ENCODE peak calls at places on chromosomes 16 and 17, in ten cellular contexts. H, X, Z, A, N, F, L, D, Y and I are unnamed samples.

GRCh38 chr17:2062571-2063183 is 7.8 kb downstream of the HIC1 start:
- DNase-seq in A (no peak), H (no peak), L (no peak), N (no peak), Y (no peak), Z (peak), F (no peak), D (no peak), X (no peak), I (no peak)

GRCh38 chr16:83967838-83968482 is at the start of gene NECAB2:
- DNase-seq in A (no peak), Z (peak), H (peak), F (no peak), N (no peak), X (peak), L (no peak), D (peak), Y (no peak), I (peak)

GRCh38 chr16:15054357-15055140 is 1.3 kb downstream of the NTAN1 start:
- DNase-seq in A (no peak), L (no peak), D (no peak), H (no peak), N (no peak), Z (no peak), Y (no peak), F (no peak), X (no peak), I (no peak)

GRCh38 chr16:27097671-27098275 is 31.0 kb downstream of the C16orf82 start:
- DNase-seq in A (no peak), D (no peak), L (no peak), X (no peak), Y (no peak), N (no peak), H (no peak), Z (no peak), F (no peak), I (no peak)

GRCh38 chr16:2489581-2489980 is 14.7 kb downstream of the TBC1D24 start:
- DNase-seq in A (no peak), X (no peak), D (no peak), L (no peak), H (no peak), N (no peak), F (no peak), Z (no peak), Y (no peak), I (no peak)

GRCh38 chr17:28574536-28574935 is 2.2 kb downstream of the ALDOC start:
- DNase-seq in F (no peak), D (no peak), Y (no peak), A (no peak), L (no peak), H (no peak), X (no peak), Z (no peak), N (no peak), I (no peak)

GRCh38 chr17:81153340-81153803 is 11.9 kb upstream of the PVALEF start:
- DNase-seq in D (no peak), L (no peak), Z (peak), A (no peak), N (no peak), H (no peak), Y (no peak), F (no peak), X (peak), I (no peak)

GRCh38 chr17:65572581-65573282 is 11.3 kb upstream of the AXIN2 start:
- DNase-seq in F (no peak), Y (no peak), X (no peak), D (no peak), N (no peak), L (no peak), H (no peak), A (no peak), Z (no peak), I (no peak)

GRCh38 chr17:3030096-3030495 is 33.3 kb downstream of the OR1D5 start:
- DNase-seq in F (no peak), L (no peak), Y (no peak), D (no peak), N (no peak), Z (peak), A (no peak), H (no peak), X (no peak), I (peak)

GRCh38 chr17:142102-142661 is 4.8 kb downstream of the SCGB1C2 start:
- DNase-seq in Z (peak), Y (peak), F (no peak), X (peak), D (peak), N (no peak), H (no peak), L (no peak), A (peak), I (peak)

GRCh38 chr17:65901394-65901793 is 290.5 kb downstream of the CEP112 start:
- DNase-seq in Y (peak), X (no peak), F (no peak), Z (no peak), A (no peak), N (no peak), H (no peak), D (no peak), L (no peak), I (no peak)

GRCh38 chr16:27920391-27920891 is 143.1 kb downstream of the GSG1L start:
- DNase-seq in F (no peak), N (no peak), Z (no peak), X (no peak), H (no peak), Y (peak), D (no peak), A (no peak), L (no peak), I (peak)

GRCh38 chr17:19343256-19343630 is 19.3 kb downstream of the B9D1 start:
- DNase-seq in H (no peak), L (no peak), Y (no peak), N (no peak), F (no peak), Z (no peak), A (no peak), X (no peak), D (no peak), I (no peak)

GRCh38 chr16:4489030-4489429 is 12.8 kb downstream of the HMOX2 start:
- DNase-seq in Y (no peak), X (no peak), N (no peak), Z (peak), A (no peak), L (no peak), H (no peak), F (no peak), D (no peak), I (no peak)

GRCh38 chr17:43803758-43804157 is 23.5 kb downstream of the CFAP97D1 start:
- DNase-seq in D (no peak), Z (peak), H (no peak), X (no peak), A (no peak), L (no peak), Y (no peak), N (no peak), F (no peak), I (no peak)

GRCh38 chr16:11049396-11050059 is 105.2 kb downstream of the CLEC16A start:
- DNase-seq in Z (no peak), X (no peak), F (no peak), L (no peak), N (no peak), H (no peak), A (peak), Y (no peak), D (no peak), I (no peak)

GRCh38 chr16:14629612-14629918 is 495 bp downstream of the PARN start:
- DNase-seq in H (no peak), X (no peak), A (no peak), F (no peak), L (peak), Y (no peak), Z (no peak), N (no peak), D (no peak), I (no peak)

GRCh38 chr17:42845918-42846593 is 1.7 kb downstream of the AOC2 start:
- DNase-seq in L (no peak), F (no peak), N (no peak), Y (no peak), H (no peak), A (no peak), X (peak), Z (no peak), D (peak), I (peak)

GRCh38 chr16:74695450-74696422 is 4.9 kb downstream of the MLKL start:
- DNase-seq in H (peak), A (peak), F (no peak), N (peak), X (peak), D (peak), Y (peak), L (peak), Z (peak), I (peak)

GRCh38 chr17:82380860-82381702 is 9.5 kb downstream of the UTS2R start:
- DNase-seq in Y (no peak), F (no peak), X (no peak), A (no peak), H (no peak), L (no peak), Z (peak), N (no peak), D (no peak), I (no peak)

GRCh38 chr17:81381632-81382577 is 13.4 kb upstream of the BAHCC1 start:
- DNase-seq in L (no peak), X (no peak), A (no peak), H (no peak), N (no peak), D (no peak), Z (no peak), F (no peak), Y (no peak), I (peak)

GRCh38 chr17:50863221-50863843 is 2.8 kb downstream of the TOB1 start:
- DNase-seq in F (no peak), A (no peak), H (no peak), Y (no peak), D (peak), N (no peak), Z (no peak), L (no peak), X (peak), I (no peak)